ENCODE peak calls at places on chromosomes 12 and 14, in six cellular contexts. T is B cell, U is cardiac muscle cell, F is A549, C is heart right ventricle, O is IMR-90. V is an unnamed sample.

GRCh38 chr14:101355284-101355683 is 206.0 kb upstream of the DIO3 start:
- DNase-seq in T (no peak), U (no peak), F (no peak), C (no peak), O (no peak), V (no peak)

GRCh38 chr14:63375772-63376171 is 57.0 kb upstream of the GPHB5 start:
- DNase-seq in T (no peak), U (no peak), F (no peak), C (no peak), O (peak; percentile 68), V (no peak)

GRCh38 chr14:96638041-96638855 is 136.1 kb downstream of the PAPOLA start:
- DNase-seq in T (no peak), U (no peak), F (no peak), C (no peak), O (no peak), V (no peak)

GRCh38 chr12:27572486-27573255 is 48.7 kb downstream of the PPFIBP1 start:
- DNase-seq in T (no peak), U (no peak), F (no peak), C (no peak), O (peak; percentile 77), V (no peak)

GRCh38 chr14:105064001-105064400 is 1.2 kb downstream of the GPR132 start:
- DNase-seq in T (no peak), U (no peak), F (no peak), C (no peak), O (no peak), V (no peak)

GRCh38 chr12:57591567-57592325 is 754 bp downstream of the PIP4K2C start:
- DNase-seq in T (no peak), U (peak; percentile 36), F (peak; percentile 46), C (peak; percentile 38), O (peak; percentile 21), V (no peak)

GRCh38 chr14:91361236-91361811 is 56.3 kb downstream of the CCDC88C start:
- DNase-seq in T (no peak), U (no peak), F (no peak), C (no peak), O (peak; percentile 34), V (no peak)

GRCh38 chr14:52443506-52443905 is 108.8 kb downstream of the TXNDC16 start:
- DNase-seq in T (no peak), U (no peak), F (no peak), C (no peak), O (peak; percentile 30), V (no peak)

GRCh38 chr14:24057271-24057670 is 5.5 kb downstream of the CARMIL3 start:
- DNase-seq in T (no peak), U (no peak), F (no peak), C (no peak), O (no peak), V (no peak)

GRCh38 chr12:66036317-66036716 is 94.2 kb downstream of the LLPH start:
- DNase-seq in T (no peak), U (peak; percentile 77), F (peak; percentile 15), C (peak; percentile 24), O (peak; percentile 92), V (no peak)

GRCh38 chr12:94427520-94428381 is 31.9 kb downstream of the CEP83 start:
- DNase-seq in T (no peak), U (peak; percentile 39), F (no peak), C (no peak), O (peak; percentile 82), V (no peak)

GRCh38 chr12:91819132-91819447 is 326.6 kb downstream of the BTG1 start:
- DNase-seq in T (no peak), U (no peak), F (no peak), C (no peak), O (no peak), V (no peak)

GRCh38 chr12:27810756-27811155 is 30.7 kb upstream of the MANSC4 start:
- DNase-seq in T (no peak), U (no peak), F (no peak), C (no peak), O (peak; percentile 45), V (no peak)

GRCh38 chr12:12398026-12398859 is 41.4 kb downstream of the BORCS5 start:
- DNase-seq in T (no peak), U (no peak), F (peak; percentile 90), C (peak; percentile 29), O (peak; percentile 97), V (no peak)

GRCh38 chr14:44507183-44507582 is at the start of gene FSCB:
- DNase-seq in T (no peak), U (no peak), F (no peak), C (no peak), O (no peak), V (no peak)

GRCh38 chr14:28630100-28630499 is 136.5 kb upstream of the FOXG1 start:
- DNase-seq in T (no peak), U (no peak), F (no peak), C (no peak), O (no peak), V (no peak)
- TF ChIP-seq CTCF in T (no peak), U (no peak), F (no peak), C (no peak), O (no peak), V (no peak)

GRCh38 chr12:127964717-127965116 is 302.3 kb upstream of the TMEM132C start:
- DNase-seq in T (no peak), U (no peak), F (no peak), C (no peak), O (no peak), V (no peak)
- TF ChIP-seq CTCF in T (no peak), U (no peak), F (no peak), C (no peak), O (no peak), V (no peak)

DNA sequence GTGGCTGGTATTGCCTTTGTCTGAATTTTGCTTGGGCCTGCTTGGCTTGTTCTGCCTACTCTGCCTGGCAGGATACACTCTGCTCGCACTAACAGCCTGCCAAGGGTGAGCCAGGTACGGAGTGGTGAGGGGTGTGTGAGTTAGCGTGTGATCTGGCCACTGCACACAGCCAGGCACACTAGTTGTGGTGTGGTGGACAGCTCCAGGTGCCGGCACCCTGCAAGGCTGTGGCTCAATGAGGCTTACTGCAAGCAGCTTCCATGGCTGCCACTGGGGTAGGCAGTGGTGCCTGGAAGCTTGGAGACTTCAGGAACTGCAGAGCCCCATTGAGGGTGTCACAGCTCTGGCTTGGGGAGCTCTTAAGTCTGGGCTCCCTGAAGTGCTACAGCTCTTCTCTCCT is 87.4 kb downstream of the GPHN start:
- DNase-seq in T (no peak), U (no peak), F (no peak), C (no peak), O (no peak), V (no peak)
- TF ChIP-seq CTCF in T (no peak), U (no peak), F (no peak), C (no peak), O (no peak), V (no peak)

DNA sequence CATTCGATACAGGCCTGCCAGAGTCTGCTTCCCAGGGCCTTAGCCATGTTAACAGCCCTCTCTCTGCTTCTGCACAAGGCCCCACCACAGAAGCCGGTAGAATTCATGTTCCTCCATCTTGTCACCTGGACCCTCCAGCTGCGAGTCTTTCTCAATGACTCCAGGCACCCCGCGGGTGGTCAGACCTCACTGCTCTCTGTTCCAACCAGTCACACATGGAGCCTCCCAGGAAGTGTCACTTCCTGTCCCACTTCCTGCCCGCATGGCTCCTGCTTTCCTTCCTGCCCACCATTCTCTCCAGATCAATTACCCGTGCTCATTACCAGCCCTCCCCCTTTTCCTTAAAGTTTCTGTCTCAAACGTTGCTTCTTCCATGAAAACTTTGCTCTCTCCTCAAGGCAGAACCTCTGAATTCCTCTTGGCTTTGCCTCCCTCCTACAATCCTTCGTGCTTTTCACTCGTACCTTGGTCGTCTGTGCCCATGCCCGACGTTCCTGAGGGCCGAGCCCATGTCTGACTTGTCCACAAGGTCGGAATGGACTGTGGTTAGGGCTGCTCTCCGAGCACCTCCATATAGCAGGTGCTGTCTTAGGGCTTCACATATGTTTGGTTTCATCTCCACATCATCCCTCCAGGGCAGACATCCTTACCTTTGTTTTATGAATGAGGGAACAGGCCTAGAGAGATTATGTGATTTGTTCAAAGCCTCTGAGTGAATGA is 172.1 kb downstream of the TSPAN9 start:
- DNase-seq in T (no peak), U (no peak), F (no peak), C (no peak), O (no peak), V (no peak)
- TF ChIP-seq CTCF in T (no peak), U (no peak), F (no peak), C (no peak), O (no peak), V (no peak)

GRCh38 chr14:56224691-56225681 is 106.8 kb downstream of the PELI2 start:
- DNase-seq in T (no peak), U (no peak), F (peak; percentile 28), C (no peak), O (no peak), V (no peak)

GRCh38 chr14:56219666-56220413 is 101.6 kb downstream of the PELI2 start:
- DNase-seq in T (no peak), U (no peak), F (no peak), C (no peak), O (no peak), V (no peak)

GRCh38 chr14:56221392-56222128 is 103.3 kb downstream of the PELI2 start:
- DNase-seq in T (no peak), U (no peak), F (no peak), C (no peak), O (no peak), V (no peak)

DNA sequence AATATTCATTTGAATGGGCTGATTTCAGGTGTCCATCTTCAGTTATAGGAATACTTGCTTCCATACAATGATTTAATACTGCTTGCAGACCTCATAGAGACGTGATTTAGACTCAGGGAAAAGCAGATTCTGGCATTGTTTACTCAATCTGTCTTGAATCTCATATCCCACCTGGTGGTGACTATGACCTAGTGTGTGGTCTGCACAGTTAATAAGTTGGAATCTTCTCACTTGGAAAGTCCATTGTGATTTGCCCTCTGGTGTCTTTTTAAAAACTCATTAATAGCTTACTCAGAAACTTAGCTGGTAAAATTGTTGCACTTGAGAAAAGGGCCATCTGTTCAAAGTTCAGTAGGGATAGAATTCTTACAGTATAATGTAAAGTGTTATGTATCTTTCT is 106.0 kb downstream of the PELI2 start:
- DNase-seq in T (no peak), U (no peak), F (no peak), C (no peak), O (no peak), V (no peak)
- TF ChIP-seq CTCF in T (no peak), U (no peak), F (peak; percentile 11), C (no peak), O (peak; percentile 7), V (no peak)

GRCh38 chr12:122028601-122029560 is 7.2 kb downstream of the BCL7A start:
- DNase-seq in T (peak; percentile 67), U (no peak), F (no peak), C (no peak), O (no peak), V (peak; percentile 83)
- TF ChIP-seq CTCF in T (peak; percentile 43), U (no peak), F (no peak), C (no peak), O (no peak), V (peak; percentile 32)

DNA sequence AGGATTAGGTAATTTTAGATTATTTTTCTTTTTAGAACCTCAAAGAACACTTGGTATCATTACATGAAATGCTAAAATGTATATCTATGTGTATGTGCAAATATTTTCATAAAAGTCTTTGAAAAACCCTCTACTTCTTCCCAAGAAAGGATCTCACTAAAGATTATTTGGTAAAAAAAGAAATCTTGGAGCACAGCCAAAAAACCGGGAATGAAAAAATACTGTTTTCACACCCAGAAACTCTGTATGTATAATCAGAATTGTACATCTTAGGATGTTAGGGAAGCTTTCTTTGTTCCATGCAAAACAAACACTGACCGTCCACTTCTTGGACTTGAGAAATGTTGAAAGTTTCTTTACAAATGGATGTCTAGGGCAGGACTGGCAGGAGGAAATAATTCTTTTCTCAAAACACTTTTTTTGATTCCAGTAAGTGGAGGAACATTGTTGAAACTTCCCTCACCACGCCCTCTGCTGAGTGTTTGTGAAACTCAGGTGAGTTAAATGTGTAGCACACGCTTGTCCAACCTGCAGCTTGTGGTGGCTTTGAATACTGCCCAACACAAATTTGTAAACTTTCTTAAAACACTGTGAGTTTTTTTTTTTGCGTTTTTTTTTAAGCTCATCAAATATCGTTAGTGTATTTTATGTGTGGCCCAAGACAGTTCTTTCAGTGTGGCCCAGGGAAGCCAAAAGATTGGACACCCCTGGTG is 26.5 kb downstream of the FBXO34 start:
- DNase-seq in T (no peak), U (no peak), F (no peak), C (no peak), O (no peak), V (peak; percentile 44)
- TF ChIP-seq CTCF in T (no peak), U (no peak), F (no peak), C (no peak), O (no peak), V (peak; percentile 28)

V was measured in GM10248.